ENCODE peak calls at places on chromosomes 5 and 9, in eight cellular contexts. A, B, T, I, E, U, Q and Y are unnamed samples.

GRCh38 chr5:158769702-158770101 is 330.0 kb downstream of the EBF1 start:
- DNase-seq in T (no peak), I (no peak), Q (no peak), A (no peak), E (no peak), B (no peak), U (no peak), Y (no peak)

GRCh38 chr5:68730220-68731010 is 363.4 kb upstream of the SLC30A5 start:
- DNase-seq in Q (no peak), E (no peak), I (no peak), B (no peak), T (no peak), U (no peak), A (no peak), Y (no peak)

GRCh38 chr9:101381833-101382342 is 2.9 kb downstream of the BAAT start:
- DNase-seq in I (no peak), B (no peak), Q (no peak), E (no peak), T (no peak), A (no peak), U (no peak), Y (no peak)

GRCh38 chr5:7488734-7489133 is 92.8 kb downstream of the ADCY2 start:
- DNase-seq in Q (no peak), E (no peak), T (no peak), B (no peak), I (no peak), A (no peak), U (no peak), Y (no peak)

GRCh38 chr5:173509060-173509459 is 107.4 kb downstream of the BOD1 start:
- DNase-seq in E (no peak), A (no peak), I (no peak), B (no peak), Q (no peak), T (no peak), U (no peak), Y (no peak)

GRCh38 chr5:41371741-41372140 is 138.7 kb downstream of the PLCXD3 start:
- DNase-seq in I (no peak), E (no peak), A (no peak), U (no peak), B (no peak), Q (no peak), T (no peak), Y (no peak)

GRCh38 chr9:83304686-83305085 is 233.5 kb downstream of the FRMD3 start:
- DNase-seq in A (no peak), I (no peak), Q (no peak), B (no peak), U (no peak), T (no peak), E (peak; percentile 41), Y (peak; percentile 71)

GRCh38 chr9:98521141-98521540 is 187.6 kb downstream of the GABBR2 start:
- DNase-seq in Q (no peak), I (no peak), B (no peak), U (no peak), T (no peak), A (no peak), E (no peak), Y (no peak)

GRCh38 chr5:180090098-180090768 is 18.7 kb upstream of the RNF130 start:
- DNase-seq in A (peak; percentile 73), E (peak; percentile 64), B (peak; percentile 85), T (peak; percentile 92), Q (peak; percentile 82), I (no peak), U (peak; percentile 59), Y (no peak)

GRCh38 chr5:180111273-180111695 is 39.7 kb upstream of the RNF130 start:
- DNase-seq in B (no peak), U (no peak), Q (no peak), A (no peak), T (no peak), I (no peak), E (no peak), Y (no peak)